ENCODE peak calls at places on chromosomes 4 and X, in four cellular contexts. One of them, this sample, is unnamed.

GRCh38 chrX:51836823-51837222 is 56.6 kb upstream of the MAGED1 start:
- DNase-seq in upper lobe of left lung: no peak
- DNase-seq in NCI-H2171 treated with DMSO at 0.1 percent for 48 hours: no peak
- DNase-seq in RCC 7860: no peak
- DNase-seq in this sample: no peak

GRCh38 chr4:528296-528695 is 29.3 kb downstream of the PIGG start:
- DNase-seq in upper lobe of left lung: peak
- DNase-seq in NCI-H2171 treated with DMSO at 0.1 percent for 48 hours: no peak
- DNase-seq in RCC 7860: no peak
- DNase-seq in this sample: no peak

GRCh38 chr4:36152712-36153111 is 91.6 kb downstream of the ARAP2 start:
- DNase-seq in upper lobe of left lung: no peak
- DNase-seq in NCI-H2171 treated with DMSO at 0.1 percent for 48 hours: no peak
- DNase-seq in RCC 7860: no peak
- DNase-seq in this sample: peak

GRCh38 chr4:77007358-77008230 is 58.0 kb downstream of the SEPTIN11 start:
- DNase-seq in upper lobe of left lung: no peak
- DNase-seq in NCI-H2171 treated with DMSO at 0.1 percent for 48 hours: no peak
- DNase-seq in RCC 7860: peak
- DNase-seq in this sample: no peak

GRCh38 chr4:108107729-108108382 is 60.9 kb downstream of the LEF1 start:
- DNase-seq in upper lobe of left lung: no peak
- DNase-seq in NCI-H2171 treated with DMSO at 0.1 percent for 48 hours: no peak
- DNase-seq in RCC 7860: no peak
- DNase-seq in this sample: no peak

GRCh38 chr4:3074846-3075651 is 568 bp downstream of the HTT start:
- DNase-seq in upper lobe of left lung: peak
- DNase-seq in NCI-H2171 treated with DMSO at 0.1 percent for 48 hours: peak
- DNase-seq in RCC 7860: peak
- DNase-seq in this sample: peak

GRCh38 chrX:17689971-17690409 is 47.3 kb upstream of the SCML1 start:
- DNase-seq in upper lobe of left lung: no peak
- DNase-seq in NCI-H2171 treated with DMSO at 0.1 percent for 48 hours: peak
- DNase-seq in RCC 7860: peak
- DNase-seq in this sample: peak

GRCh38 chr4:150259861-150260567 is 181.8 kb downstream of the DCLK2 start:
- DNase-seq in upper lobe of left lung: no peak
- DNase-seq in NCI-H2171 treated with DMSO at 0.1 percent for 48 hours: no peak
- DNase-seq in RCC 7860: no peak
- DNase-seq in this sample: no peak

GRCh38 chrX:135931644-135932487 is 38.4 kb downstream of the SAGE1 start:
- DNase-seq in upper lobe of left lung: peak
- DNase-seq in NCI-H2171 treated with DMSO at 0.1 percent for 48 hours: peak
- DNase-seq in RCC 7860: no peak
- DNase-seq in this sample: peak

GRCh38 chr4:138241281-138242075 is 671 bp downstream of the SLC7A11 start:
- DNase-seq in upper lobe of left lung: no peak
- DNase-seq in NCI-H2171 treated with DMSO at 0.1 percent for 48 hours: no peak
- DNase-seq in RCC 7860: peak
- DNase-seq in this sample: no peak

GRCh38 chrX:74923942-74924448 is 1.3 kb downstream of the NEXMIF start:
- DNase-seq in upper lobe of left lung: peak
- DNase-seq in NCI-H2171 treated with DMSO at 0.1 percent for 48 hours: no peak
- DNase-seq in RCC 7860: no peak
- DNase-seq in this sample: peak

GRCh38 chrX:71927040-71927439 is 16.4 kb downstream of the NHSL2 start:
- DNase-seq in upper lobe of left lung: no peak
- DNase-seq in NCI-H2171 treated with DMSO at 0.1 percent for 48 hours: no peak
- DNase-seq in RCC 7860: no peak
- DNase-seq in this sample: no peak

GRCh38 chr4:168508683-168509082 is 11.8 kb downstream of the PALLD start:
- DNase-seq in upper lobe of left lung: no peak
- DNase-seq in NCI-H2171 treated with DMSO at 0.1 percent for 48 hours: no peak
- DNase-seq in RCC 7860: no peak
- DNase-seq in this sample: no peak

GRCh38 chrX:104334971-104335370 is 80.2 kb upstream of the ESX1 start:
- DNase-seq in upper lobe of left lung: no peak
- DNase-seq in NCI-H2171 treated with DMSO at 0.1 percent for 48 hours: no peak
- DNase-seq in RCC 7860: no peak
- DNase-seq in this sample: no peak

GRCh38 chr4:171948038-171948437 is 134.8 kb downstream of the GALNTL6 start:
- DNase-seq in upper lobe of left lung: no peak
- DNase-seq in NCI-H2171 treated with DMSO at 0.1 percent for 48 hours: no peak
- DNase-seq in RCC 7860: no peak
- DNase-seq in this sample: no peak

GRCh38 chrX:151789179-151789800 is 54.7 kb downstream of the CNGA2 start:
- DNase-seq in upper lobe of left lung: no peak
- DNase-seq in NCI-H2171 treated with DMSO at 0.1 percent for 48 hours: no peak
- DNase-seq in RCC 7860: peak
- DNase-seq in this sample: no peak

GRCh38 chrX:119573222-119573621 is 1.1 kb upstream of the UBE2A start:
- DNase-seq in upper lobe of left lung: no peak
- DNase-seq in NCI-H2171 treated with DMSO at 0.1 percent for 48 hours: no peak
- DNase-seq in RCC 7860: no peak
- DNase-seq in this sample: no peak

GRCh38 chrX:46686003-46686645 is 72.8 kb downstream of the SLC9A7 start:
- DNase-seq in upper lobe of left lung: no peak
- DNase-seq in NCI-H2171 treated with DMSO at 0.1 percent for 48 hours: peak
- DNase-seq in RCC 7860: peak
- DNase-seq in this sample: peak

GRCh38 chr4:21304061-21304541 is 603.8 kb downstream of the PACRGL start:
- DNase-seq in upper lobe of left lung: peak
- DNase-seq in NCI-H2171 treated with DMSO at 0.1 percent for 48 hours: no peak
- DNase-seq in RCC 7860: no peak
- DNase-seq in this sample: peak

GRCh38 chrX:153973127-153974002 is 811 bp downstream of the TMEM187 start:
- DNase-seq in upper lobe of left lung: no peak
- DNase-seq in NCI-H2171 treated with DMSO at 0.1 percent for 48 hours: peak
- DNase-seq in RCC 7860: no peak
- DNase-seq in this sample: peak

GRCh38 chr4:6535329-6535692 is 39.7 kb upstream of the MAN2B2 start:
- DNase-seq in upper lobe of left lung: no peak
- DNase-seq in NCI-H2171 treated with DMSO at 0.1 percent for 48 hours: no peak
- DNase-seq in RCC 7860: no peak
- DNase-seq in this sample: no peak

GRCh38 chr4:93788712-93789111 is 39.8 kb upstream of the ATOH1 start:
- DNase-seq in upper lobe of left lung: no peak
- DNase-seq in NCI-H2171 treated with DMSO at 0.1 percent for 48 hours: peak
- DNase-seq in RCC 7860: no peak
- DNase-seq in this sample: no peak

GRCh38 chrX:24294619-24295018 is 19.2 kb downstream of the SUPT20HL2 start:
- DNase-seq in upper lobe of left lung: no peak
- DNase-seq in NCI-H2171 treated with DMSO at 0.1 percent for 48 hours: no peak
- DNase-seq in RCC 7860: no peak
- DNase-seq in this sample: peak

GRCh38 chr4:158671665-158671914 is at the start of gene C4orf46:
- DNase-seq in upper lobe of left lung: peak
- DNase-seq in NCI-H2171 treated with DMSO at 0.1 percent for 48 hours: no peak
- DNase-seq in RCC 7860: no peak
- DNase-seq in this sample: no peak

GRCh38 chr4:66691101-66691500 is 854.2 kb downstream of the CENPC start:
- DNase-seq in upper lobe of left lung: no peak
- DNase-seq in NCI-H2171 treated with DMSO at 0.1 percent for 48 hours: no peak
- DNase-seq in RCC 7860: no peak
- DNase-seq in this sample: no peak

GRCh38 chr4:136818811-136819210 is 713.5 kb downstream of the PCDH18 start:
- DNase-seq in upper lobe of left lung: no peak
- DNase-seq in NCI-H2171 treated with DMSO at 0.1 percent for 48 hours: no peak
- DNase-seq in RCC 7860: no peak
- DNase-seq in this sample: no peak

GRCh38 chr4:2006956-2007653 is 1.7 kb downstream of the NELFA start:
- DNase-seq in upper lobe of left lung: no peak
- DNase-seq in NCI-H2171 treated with DMSO at 0.1 percent for 48 hours: no peak
- DNase-seq in RCC 7860: peak
- DNase-seq in this sample: no peak

GRCh38 chr4:79408063-79408462 is at the start of gene GK2:
- DNase-seq in upper lobe of left lung: peak
- DNase-seq in NCI-H2171 treated with DMSO at 0.1 percent for 48 hours: no peak
- DNase-seq in RCC 7860: no peak
- DNase-seq in this sample: no peak

GRCh38 chr4:77352192-77352591 is 195.2 kb downstream of the CCNG2 start:
- DNase-seq in upper lobe of left lung: no peak
- DNase-seq in NCI-H2171 treated with DMSO at 0.1 percent for 48 hours: no peak
- DNase-seq in RCC 7860: no peak
- DNase-seq in this sample: no peak